ENCODE peak calls at places on chromosome 10, in six cellular contexts. Q, K, W, Y, G and I are unnamed samples.

GRCh38 chr10:98555011-98555619 is 108.4 kb upstream of the HPS1 start:
- DNase-seq in Q (peak), K (no peak), W (no peak), Y (no peak), G (no peak), I (no peak)

GRCh38 chr10:100654835-100655759 is 90.3 kb upstream of the PAX2 start:
- DNase-seq in Q (peak), K (no peak), W (no peak), Y (no peak), G (no peak), I (no peak)

GRCh38 chr10:31864834-31865518 is 63.7 kb downstream of the ARHGAP12 start:
- DNase-seq in Q (no peak), K (no peak), W (no peak), Y (no peak), G (no peak), I (no peak)

GRCh38 chr10:87744606-87745005 is 73.4 kb downstream of the ATAD1 start:
- DNase-seq in Q (no peak), K (no peak), W (no peak), Y (no peak), G (no peak), I (no peak)

GRCh38 chr10:52706347-52707070 is 66.1 kb downstream of the MBL2 start:
- DNase-seq in Q (no peak), K (no peak), W (no peak), Y (no peak), G (no peak), I (no peak)

GRCh38 chr10:71489077-71489476 is 92.4 kb downstream of the CDH23 start:
- DNase-seq in Q (no peak), K (no peak), W (no peak), Y (no peak), G (no peak), I (no peak)

GRCh38 chr10:63670291-63670898 is 149.2 kb downstream of the REEP3 start:
- DNase-seq in Q (no peak), K (no peak), W (no peak), Y (no peak), G (no peak), I (peak)

GRCh38 chr10:84706875-84707274 is 378.5 kb downstream of the CCSER2 start:
- DNase-seq in Q (no peak), K (no peak), W (no peak), Y (no peak), G (no peak), I (no peak)

GRCh38 chr10:103765981-103766380 is 89.4 kb downstream of the SH3PXD2A start:
- DNase-seq in Q (no peak), K (no peak), W (no peak), Y (no peak), G (no peak), I (no peak)

GRCh38 chr10:101777857-101778145 is 1.9 kb upstream of the FGF8 start:
- DNase-seq in Q (no peak), K (no peak), W (no peak), Y (no peak), G (no peak), I (peak)

GRCh38 chr10:88616250-88616977 is 29.9 kb downstream of the LIPJ start:
- DNase-seq in Q (peak), K (no peak), W (no peak), Y (no peak), G (no peak), I (peak)

GRCh38 chr10:29646960-29647431 is 12.2 kb upstream of the SVIL start:
- DNase-seq in Q (no peak), K (no peak), W (no peak), Y (peak), G (no peak), I (no peak)

GRCh38 chr10:103688451-103688850 is 166.9 kb downstream of the SH3PXD2A start:
- DNase-seq in Q (no peak), K (no peak), W (no peak), Y (no peak), G (no peak), I (no peak)

GRCh38 chr10:131082201-131082850 is 229.2 kb downstream of the TCERG1L start:
- DNase-seq in Q (no peak), K (no peak), W (no peak), Y (no peak), G (no peak), I (no peak)

GRCh38 chr10:28520346-28520745 is 12.6 kb upstream of the WAC start:
- DNase-seq in Q (no peak), K (no peak), W (no peak), Y (no peak), G (no peak), I (no peak)

GRCh38 chr10:69757553-69758309 is 44.0 kb upstream of the COL13A1 start:
- DNase-seq in Q (peak), K (no peak), W (no peak), Y (peak), G (no peak), I (no peak)

GRCh38 chr10:125633517-125633999 is 49.4 kb downstream of the TEX36 start:
- DNase-seq in Q (no peak), K (no peak), W (no peak), Y (peak), G (no peak), I (no peak)

GRCh38 chr10:11934262-11934661 is 108.3 kb downstream of the UPF2 start:
- DNase-seq in Q (no peak), K (no peak), W (no peak), Y (no peak), G (no peak), I (no peak)

GRCh38 chr10:130109796-130110235 is 814 bp downstream of the C10orf143 start:
- DNase-seq in Q (peak), K (peak), W (peak), Y (peak), G (no peak), I (peak)

GRCh38 chr10:83666762-83667161 is 472.5 kb upstream of the GHITM start:
- DNase-seq in Q (no peak), K (no peak), W (no peak), Y (no peak), G (no peak), I (no peak)

GRCh38 chr10:87060280-87060928 is 34.2 kb downstream of the GLUD1 start:
- DNase-seq in Q (no peak), K (no peak), W (no peak), Y (no peak), G (no peak), I (no peak)

GRCh38 chr10:63841761-63842160 is 320.6 kb downstream of the REEP3 start:
- DNase-seq in Q (no peak), K (no peak), W (no peak), Y (no peak), G (no peak), I (no peak)

GRCh38 chr10:84191106-84191505 is 3.2 kb upstream of the CDHR1 start:
- DNase-seq in Q (no peak), K (no peak), W (no peak), Y (no peak), G (no peak), I (no peak)

GRCh38 chr10:14271621-14272020 is 59.1 kb downstream of the FRMD4A start:
- DNase-seq in Q (no peak), K (no peak), W (no peak), Y (no peak), G (no peak), I (no peak)

GRCh38 chr10:5937016-5937415 is 40.3 kb downstream of the IL15RA start:
- DNase-seq in Q (no peak), K (no peak), W (no peak), Y (no peak), G (no peak), I (no peak)

GRCh38 chr10:90818736-90819135 is 39.1 kb downstream of the HTR7 start:
- DNase-seq in Q (no peak), K (no peak), W (no peak), Y (no peak), G (no peak), I (no peak)

GRCh38 chr10:85657478-85658113 is 709.0 kb downstream of the GRID1 start:
- DNase-seq in Q (no peak), K (no peak), W (no peak), Y (no peak), G (no peak), I (no peak)

DNA sequence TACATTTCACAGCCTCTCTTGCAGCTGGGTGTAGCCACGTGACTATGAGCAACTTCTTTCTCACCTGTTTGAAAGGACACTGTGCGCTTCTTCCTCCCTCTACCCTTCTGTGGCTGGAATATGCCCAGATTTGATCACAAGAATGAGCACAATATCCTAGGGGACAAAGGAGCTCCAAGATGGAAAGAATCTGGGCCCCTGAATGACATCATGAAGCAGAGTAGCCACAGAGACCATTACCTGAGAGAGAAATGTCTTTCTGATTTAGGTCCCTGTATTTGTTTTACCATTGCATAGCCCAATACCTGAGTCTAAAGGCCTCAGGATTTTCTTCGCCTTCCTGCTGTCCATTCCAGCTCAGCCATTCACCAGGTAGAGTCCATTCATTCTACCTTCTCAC is 15.4 kb downstream of the ZNF503 start:
- DNase-seq in Q (no peak), K (no peak), W (no peak), Y (no peak), G (no peak), I (no peak)
- TF ChIP-seq CTCF in Q (no peak), K (no peak), W (no peak), Y (no peak), G (no peak), I (no peak)

GRCh38 chr10:121426307-121426706 is 171.9 kb downstream of the FGFR2 start:
- DNase-seq in Q (no peak), K (no peak), W (no peak), Y (no peak), G (no peak), I (no peak)
- TF ChIP-seq CTCF in Q (no peak), K (no peak), W (no peak), Y (no peak), G (no peak), I (no peak)

GRCh38 chr10:110857265-110858158 is 14.2 kb upstream of the PDCD4 start:
- DNase-seq in Q (no peak), K (peak), W (no peak), Y (no peak), G (no peak), I (no peak)
- TF ChIP-seq CTCF in Q (no peak), K (no peak), W (peak), Y (no peak), G (no peak), I (no peak)

DNA sequence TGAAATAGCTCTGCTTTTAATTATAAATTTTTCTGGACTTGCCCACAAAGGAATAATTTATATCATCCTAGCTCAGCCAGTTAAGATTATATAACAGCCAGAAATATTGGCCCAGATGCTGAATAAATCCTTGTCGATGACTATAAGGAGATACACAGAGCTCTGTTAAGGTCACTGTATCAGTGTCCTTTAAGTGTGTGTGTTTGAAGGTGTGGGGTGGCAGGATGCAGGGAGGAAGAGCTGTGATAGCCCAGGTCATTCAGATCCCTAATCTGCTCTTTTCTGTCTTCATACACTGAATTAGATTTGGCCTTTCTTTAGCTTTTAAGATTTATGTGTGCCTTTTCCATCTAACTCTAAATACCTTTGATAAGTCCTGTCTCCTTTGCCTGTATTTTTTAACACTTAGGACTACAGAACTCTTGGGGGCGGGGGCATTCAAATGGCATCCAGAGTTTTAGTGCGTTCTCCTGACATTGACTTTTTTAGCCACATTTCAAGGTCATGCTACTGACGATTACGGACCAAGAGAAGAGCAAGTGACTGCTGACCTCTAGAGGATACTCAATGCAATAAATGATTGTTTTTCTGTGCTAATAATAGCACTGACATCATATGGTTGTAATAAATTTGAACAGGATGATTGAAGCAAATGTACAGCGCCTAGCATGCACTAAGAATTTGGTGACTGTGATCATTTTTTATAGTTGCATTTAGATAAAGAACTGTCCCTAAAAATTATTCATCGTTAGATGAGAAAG is 172.3 kb downstream of the CACNB2 start:
- DNase-seq in Q (no peak), K (no peak), W (no peak), Y (peak), G (no peak), I (peak)
- TF ChIP-seq CTCF in Q (no peak), K (no peak), W (no peak), Y (peak), G (peak), I (no peak)

GRCh38 chr10:128051548-128051947 is 74.7 kb downstream of the MKI67 start:
- DNase-seq in Q (no peak), K (no peak), W (no peak), Y (no peak), G (no peak), I (no peak)
- TF ChIP-seq CTCF in Q (no peak), K (no peak), W (no peak), Y (no peak), G (no peak), I (no peak)

GRCh38 chr10:115875172-115875571 is 397.8 kb downstream of the GFRA1 start:
- DNase-seq in Q (no peak), K (no peak), W (no peak), Y (no peak), G (no peak), I (no peak)

GRCh38 chr10:115882021-115882420 is 391.0 kb downstream of the GFRA1 start:
- DNase-seq in Q (no peak), K (no peak), W (no peak), Y (no peak), G (no peak), I (no peak)

GRCh38 chr10:115879372-115879771 is 393.6 kb downstream of the GFRA1 start:
- DNase-seq in Q (no peak), K (no peak), W (no peak), Y (no peak), G (no peak), I (no peak)
- TF ChIP-seq CTCF in Q (no peak), K (no peak), W (no peak), Y (no peak), G (no peak), I (no peak)

GRCh38 chr10:119026301-119027110 is 3.0 kb upstream of the NANOS1 start:
- DNase-seq in Q (no peak), K (no peak), W (no peak), Y (no peak), G (no peak), I (no peak)
- TF ChIP-seq CTCF in Q (no peak), K (no peak), W (no peak), Y (no peak), G (no peak), I (no peak)

DNA sequence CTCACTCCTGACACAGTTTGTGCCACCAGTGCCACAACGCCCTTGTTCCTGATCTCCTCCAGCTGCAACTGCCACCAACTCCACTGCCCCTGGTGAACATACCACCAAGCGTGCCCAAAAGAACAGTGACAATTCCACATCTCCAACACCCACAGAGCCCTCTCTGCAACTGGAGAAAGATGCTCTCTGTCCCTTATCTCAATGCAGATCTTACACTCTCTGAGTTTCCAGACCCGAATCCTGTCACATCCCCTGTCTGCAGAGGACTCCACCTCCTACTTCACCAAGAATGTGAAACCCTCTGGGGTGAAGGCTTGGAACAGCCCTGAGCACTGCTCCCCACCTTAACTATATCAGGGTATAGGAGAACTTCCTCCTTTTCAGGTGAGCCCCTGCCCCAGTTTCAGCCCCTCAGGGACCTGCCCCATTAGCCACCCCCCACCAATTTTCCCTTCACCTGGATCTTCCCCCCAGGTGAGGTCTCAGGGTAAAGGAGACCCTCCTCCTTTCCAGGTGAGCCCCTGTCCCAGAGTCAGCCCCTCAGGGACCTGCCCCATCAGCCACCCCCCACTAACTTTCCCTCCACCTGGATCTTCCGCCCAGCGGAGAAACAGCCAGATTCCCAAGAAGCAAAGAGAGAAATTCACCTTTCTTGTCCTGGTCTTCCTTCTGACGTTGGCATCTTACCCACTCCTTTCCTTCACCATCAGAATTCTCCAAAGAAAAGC is 55.0 kb downstream of the CPXM2 start:
- DNase-seq in Q (no peak), K (no peak), W (no peak), Y (no peak), G (no peak), I (no peak)
- TF ChIP-seq CTCF in Q (no peak), K (no peak), W (no peak), Y (no peak), G (no peak), I (no peak)